ENCODE peak calls at places on chromosomes 16 and 17, in six cellular contexts. E is SW 1271, I is smooth muscle cell of the brain vasculature, V is prostate gland, A is progenitor cell of endocrine pancreas, N is fibroblast of the aortic adventitia. J is an unnamed sample.

GRCh38 chr17:78944956-78945355 is 19.8 kb upstream of the TIMP2 start:
- DNase-seq in I (no peak), A (no peak), V (no peak), E (no peak), N (no peak), J (no peak)

GRCh38 chr17:57892146-57892819 is 42.4 kb upstream of the MRPS23 start:
- DNase-seq in E (peak), V (peak), A (peak), I (peak), N (peak), J (peak)

GRCh38 chr16:27374794-27375499 is 27.0 kb upstream of the IL21R start:
- DNase-seq in E (peak), I (peak), N (peak), V (peak), A (peak), J (peak)

GRCh38 chr16:6918661-6919060 is 414.0 kb upstream of the RBFOX1 start:
- DNase-seq in E (no peak), V (no peak), I (no peak), N (no peak), A (no peak), J (no peak)

GRCh38 chr16:83005653-83006160 is 378.9 kb downstream of the CDH13 start:
- DNase-seq in I (no peak), V (no peak), E (no peak), A (no peak), N (peak), J (no peak)

GRCh38 chr16:3030128-3030871 is 6.4 kb downstream of the BICDL2 start:
- DNase-seq in I (no peak), V (no peak), N (no peak), E (no peak), A (no peak), J (no peak)

GRCh38 chr16:65869261-65869660 is 497.2 kb upstream of the CDH5 start:
- DNase-seq in N (no peak), V (no peak), I (no peak), A (no peak), E (no peak), J (no peak)

GRCh38 chr17:19996502-19996901 is 12.7 kb upstream of the SPECC1 start:
- DNase-seq in N (no peak), I (no peak), V (no peak), A (no peak), E (no peak), J (no peak)

GRCh38 chr17:63774141-63774981 is at the start of gene DDX42:
- DNase-seq in A (peak), I (peak), V (peak), E (peak), N (peak), J (no peak)

GRCh38 chr17:3043737-3044365 is 19.6 kb downstream of the OR1D5 start:
- DNase-seq in I (no peak), N (no peak), V (no peak), E (no peak), A (no peak), J (no peak)

GRCh38 chr16:71971571-71971970 is 28.6 kb downstream of the PKD1L3 start:
- DNase-seq in I (no peak), V (no peak), E (no peak), N (no peak), A (no peak), J (no peak)

GRCh38 chr16:53456625-53457024 is 22.4 kb downstream of the RBL2 start:
- DNase-seq in A (no peak), I (no peak), N (no peak), E (no peak), V (no peak), J (no peak)

GRCh38 chr16:48101069-48101674 is 54.6 kb downstream of the ABCC12 start:
- DNase-seq in I (no peak), E (no peak), V (no peak), A (no peak), N (peak), J (no peak)

GRCh38 chr17:63950940-63951907 is 19.1 kb upstream of the CD79B start:
- DNase-seq in E (no peak), N (no peak), I (no peak), A (peak), V (peak), J (peak)

GRCh38 chr17:202501-202951 is 21.1 kb upstream of the DOC2B start:
- DNase-seq in I (no peak), E (no peak), N (no peak), A (no peak), V (no peak), J (no peak)

GRCh38 chr17:64024781-64025731 is 4.6 kb upstream of the ICAM2 start:
- DNase-seq in A (no peak), N (no peak), E (no peak), V (no peak), I (no peak), J (no peak)

GRCh38 chr17:61483778-61484116 is 31.5 kb downstream of the TBX4 start:
- DNase-seq in V (no peak), N (no peak), E (no peak), A (no peak), I (no peak), J (no peak)

GRCh38 chr16:66369055-66369592 is 2.6 kb downstream of the CDH5 start:
- DNase-seq in E (no peak), V (no peak), I (no peak), N (no peak), A (no peak), J (no peak)

GRCh38 chr17:17485420-17485819 is 8.6 kb downstream of the MED9 start:
- DNase-seq in A (no peak), I (no peak), E (no peak), N (no peak), V (no peak), J (no peak)

J was measured in 8988T.